ENCODE peak calls at places on chromosome 9, in six cellular contexts. One of them, this sample, is unnamed.

GRCh38 chr9:32426278-32426939 is 42.0 kb downstream of the ACO1 start:
- DNase-seq in CD8-positive, alpha-beta T cell: no peak
- DNase-seq in dorsolateral prefrontal cortex: peak; percentile 59
- DNase-seq in GM12878: no peak
- DNase-seq in astrocyte: peak; percentile 93
- DNase-seq in lung: no peak
- DNase-seq in this sample: peak; percentile 81

GRCh38 chr9:15735083-15735974 is 182.5 kb downstream of the CCDC171 start:
- DNase-seq in CD8-positive, alpha-beta T cell: no peak
- DNase-seq in dorsolateral prefrontal cortex: no peak
- DNase-seq in GM12878: no peak
- DNase-seq in astrocyte: peak; percentile 88
- DNase-seq in lung: peak; percentile 46
- DNase-seq in this sample: peak; percentile 94

GRCh38 chr9:22084336-22085035 is 75.4 kb upstream of the CDKN2B start:
- DNase-seq in CD8-positive, alpha-beta T cell: no peak
- DNase-seq in dorsolateral prefrontal cortex: no peak
- DNase-seq in GM12878: no peak
- DNase-seq in astrocyte: peak; percentile 99
- DNase-seq in lung: no peak
- DNase-seq in this sample: peak; percentile 99

GRCh38 chr9:71814226-71814625 is 45.9 kb upstream of the CEMIP2 start:
- DNase-seq in CD8-positive, alpha-beta T cell: no peak
- DNase-seq in dorsolateral prefrontal cortex: no peak
- DNase-seq in GM12878: no peak
- DNase-seq in astrocyte: no peak
- DNase-seq in lung: no peak
- DNase-seq in this sample: peak; percentile 28

GRCh38 chr9:106731910-106732309 is 131.1 kb upstream of the ZNF462 start:
- DNase-seq in CD8-positive, alpha-beta T cell: no peak
- DNase-seq in dorsolateral prefrontal cortex: no peak
- DNase-seq in GM12878: no peak
- DNase-seq in astrocyte: no peak
- DNase-seq in lung: no peak
- DNase-seq in this sample: no peak

GRCh38 chr9:75087824-75088645 is at the start of the genes NMRK1 and OSTF1:
- DNase-seq in CD8-positive, alpha-beta T cell: peak; percentile 96
- DNase-seq in dorsolateral prefrontal cortex: peak; percentile 91
- DNase-seq in GM12878: peak; percentile 64
- DNase-seq in astrocyte: peak; percentile 94
- DNase-seq in lung: peak; percentile 94
- DNase-seq in this sample: peak; percentile 87

GRCh38 chr9:128056086-128056485 is 11.0 kb downstream of the NAIF1 start:
- DNase-seq in CD8-positive, alpha-beta T cell: no peak
- DNase-seq in dorsolateral prefrontal cortex: peak; percentile 45
- DNase-seq in GM12878: no peak
- DNase-seq in astrocyte: no peak
- DNase-seq in lung: no peak
- DNase-seq in this sample: no peak

GRCh38 chr9:70159630-70160029 is 99.1 kb upstream of the SMC5 start:
- DNase-seq in CD8-positive, alpha-beta T cell: no peak
- DNase-seq in dorsolateral prefrontal cortex: no peak
- DNase-seq in GM12878: no peak
- DNase-seq in astrocyte: peak; percentile 38
- DNase-seq in lung: no peak
- DNase-seq in this sample: no peak

GRCh38 chr9:113646946-113647914 is 183.7 kb downstream of the RGS3 start:
- DNase-seq in CD8-positive, alpha-beta T cell: no peak
- DNase-seq in dorsolateral prefrontal cortex: no peak
- DNase-seq in GM12878: no peak
- DNase-seq in astrocyte: no peak
- DNase-seq in lung: no peak
- DNase-seq in this sample: no peak

GRCh38 chr9:71791875-71792274 is 23.6 kb upstream of the CEMIP2 start:
- DNase-seq in CD8-positive, alpha-beta T cell: no peak
- DNase-seq in dorsolateral prefrontal cortex: no peak
- DNase-seq in GM12878: no peak
- DNase-seq in astrocyte: peak; percentile 49
- DNase-seq in lung: no peak
- DNase-seq in this sample: no peak

GRCh38 chr9:81814794-81815464 is 113.3 kb upstream of the SPATA31D4 start:
- DNase-seq in CD8-positive, alpha-beta T cell: no peak
- DNase-seq in dorsolateral prefrontal cortex: no peak
- DNase-seq in GM12878: peak; percentile 27
- DNase-seq in astrocyte: peak; percentile 30
- DNase-seq in lung: no peak
- DNase-seq in this sample: no peak

GRCh38 chr9:124411514-124412227 is 3.6 kb downstream of the PSMB7 start:
- DNase-seq in CD8-positive, alpha-beta T cell: no peak
- DNase-seq in dorsolateral prefrontal cortex: no peak
- DNase-seq in GM12878: no peak
- DNase-seq in astrocyte: peak; percentile 70
- DNase-seq in lung: no peak
- DNase-seq in this sample: peak; percentile 86

GRCh38 chr9:1273859-1274258 is 223.7 kb downstream of the DMRT2 start:
- DNase-seq in CD8-positive, alpha-beta T cell: no peak
- DNase-seq in dorsolateral prefrontal cortex: no peak
- DNase-seq in GM12878: no peak
- DNase-seq in astrocyte: no peak
- DNase-seq in lung: no peak
- DNase-seq in this sample: peak; percentile 46

GRCh38 chr9:125513634-125514413 is 193.2 kb downstream of the MAPKAP1 start:
- DNase-seq in CD8-positive, alpha-beta T cell: no peak
- DNase-seq in dorsolateral prefrontal cortex: no peak
- DNase-seq in GM12878: peak; percentile 59
- DNase-seq in astrocyte: peak; percentile 88
- DNase-seq in lung: peak; percentile 45
- DNase-seq in this sample: peak; percentile 83

GRCh38 chr9:120532475-120532874 is 47.5 kb downstream of the CDK5RAP2 start:
- DNase-seq in CD8-positive, alpha-beta T cell: no peak
- DNase-seq in dorsolateral prefrontal cortex: no peak
- DNase-seq in GM12878: no peak
- DNase-seq in astrocyte: peak; percentile 38
- DNase-seq in lung: peak; percentile 62
- DNase-seq in this sample: peak; percentile 80

GRCh38 chr9:133516256-133516960 is 8.4 kb downstream of the MYMK start:
- DNase-seq in CD8-positive, alpha-beta T cell: no peak
- DNase-seq in dorsolateral prefrontal cortex: no peak
- DNase-seq in GM12878: no peak
- DNase-seq in astrocyte: no peak
- DNase-seq in lung: no peak
- DNase-seq in this sample: no peak

GRCh38 chr9:126832440-126832839 is 27.6 kb downstream of the ZBTB43 start:
- DNase-seq in CD8-positive, alpha-beta T cell: no peak
- DNase-seq in dorsolateral prefrontal cortex: no peak
- DNase-seq in GM12878: no peak
- DNase-seq in astrocyte: no peak
- DNase-seq in lung: no peak
- DNase-seq in this sample: no peak

GRCh38 chr9:34578241-34579096 is 11.1 kb downstream of the CNTFR start:
- DNase-seq in CD8-positive, alpha-beta T cell: no peak
- DNase-seq in dorsolateral prefrontal cortex: no peak
- DNase-seq in GM12878: no peak
- DNase-seq in astrocyte: peak; percentile 55
- DNase-seq in lung: no peak
- DNase-seq in this sample: peak; percentile 41

GRCh38 chr9:107755267-107755666 is 265.7 kb upstream of the KLF4 start:
- DNase-seq in CD8-positive, alpha-beta T cell: no peak
- DNase-seq in dorsolateral prefrontal cortex: no peak
- DNase-seq in GM12878: no peak
- DNase-seq in astrocyte: peak; percentile 71
- DNase-seq in lung: no peak
- DNase-seq in this sample: peak; percentile 71

GRCh38 chr9:75855509-75855908 is 35.0 kb upstream of the PCSK5 start:
- DNase-seq in CD8-positive, alpha-beta T cell: no peak
- DNase-seq in dorsolateral prefrontal cortex: no peak
- DNase-seq in GM12878: no peak
- DNase-seq in astrocyte: no peak
- DNase-seq in lung: no peak
- DNase-seq in this sample: peak; percentile 46

GRCh38 chr9:1047605-1048235 is 2.4 kb upstream of the DMRT2 start:
- DNase-seq in CD8-positive, alpha-beta T cell: no peak
- DNase-seq in dorsolateral prefrontal cortex: no peak
- DNase-seq in GM12878: no peak
- DNase-seq in astrocyte: no peak
- DNase-seq in lung: no peak
- DNase-seq in this sample: no peak

GRCh38 chr9:91532325-91532724 is 108.7 kb upstream of the NFIL3 start:
- DNase-seq in CD8-positive, alpha-beta T cell: no peak
- DNase-seq in dorsolateral prefrontal cortex: no peak
- DNase-seq in GM12878: no peak
- DNase-seq in astrocyte: peak; percentile 16
- DNase-seq in lung: no peak
- DNase-seq in this sample: peak; percentile 87

GRCh38 chr9:6552738-6553121 is 92.8 kb downstream of the GLDC start:
- DNase-seq in CD8-positive, alpha-beta T cell: no peak
- DNase-seq in dorsolateral prefrontal cortex: no peak
- DNase-seq in GM12878: no peak
- DNase-seq in astrocyte: peak; percentile 55
- DNase-seq in lung: no peak
- DNase-seq in this sample: peak; percentile 64

GRCh38 chr9:83714316-83714715 is 6.6 kb upstream of the UBQLN1 start:
- DNase-seq in CD8-positive, alpha-beta T cell: no peak
- DNase-seq in dorsolateral prefrontal cortex: no peak
- DNase-seq in GM12878: no peak
- DNase-seq in astrocyte: no peak
- DNase-seq in lung: no peak
- DNase-seq in this sample: no peak

GRCh38 chr9:21854119-21854518 is 51.7 kb downstream of the MTAP start:
- DNase-seq in CD8-positive, alpha-beta T cell: no peak
- DNase-seq in dorsolateral prefrontal cortex: no peak
- DNase-seq in GM12878: no peak
- DNase-seq in astrocyte: no peak
- DNase-seq in lung: no peak
- DNase-seq in this sample: no peak

GRCh38 chr9:12723409-12724028 is 30.3 kb downstream of the TYRP1 start:
- DNase-seq in CD8-positive, alpha-beta T cell: no peak
- DNase-seq in dorsolateral prefrontal cortex: no peak
- DNase-seq in GM12878: no peak
- DNase-seq in astrocyte: no peak
- DNase-seq in lung: no peak
- DNase-seq in this sample: peak; percentile 61

GRCh38 chr9:137745541-137745991 is 126.8 kb downstream of the EHMT1 start:
- DNase-seq in CD8-positive, alpha-beta T cell: no peak
- DNase-seq in dorsolateral prefrontal cortex: no peak
- DNase-seq in GM12878: peak; percentile 77
- DNase-seq in astrocyte: peak; percentile 36
- DNase-seq in lung: no peak
- DNase-seq in this sample: peak; percentile 39

GRCh38 chr9:69834056-69834455 is 13.4 kb downstream of the CFAP95 start:
- DNase-seq in CD8-positive, alpha-beta T cell: no peak
- DNase-seq in dorsolateral prefrontal cortex: no peak
- DNase-seq in GM12878: no peak
- DNase-seq in astrocyte: no peak
- DNase-seq in lung: no peak
- DNase-seq in this sample: no peak

GRCh38 chr9:95499101-95499676 is 17.6 kb downstream of the PTCH1 start:
- DNase-seq in CD8-positive, alpha-beta T cell: no peak
- DNase-seq in dorsolateral prefrontal cortex: no peak
- DNase-seq in GM12878: no peak
- DNase-seq in astrocyte: peak; percentile 36
- DNase-seq in lung: no peak
- DNase-seq in this sample: no peak
- H3K27me3 ChIP-seq in CD8-positive, alpha-beta T cell: no peaks in the 10 kb centered on the region
- H3K27me3 ChIP-seq in dorsolateral prefrontal cortex: no peaks in the 10 kb centered on the region
- H3K27me3 ChIP-seq in GM12878: no peaks in the 10 kb centered on the region
- H3K27me3 ChIP-seq in astrocyte: peaks cover 10% of the 10 kb centered on the region
- H3K27me3 ChIP-seq in lung: no peaks in the 10 kb centered on the region
- H3K27me3 ChIP-seq in this sample: no peaks in the 10 kb centered on the region

GRCh38 chr9:135701067-135701967 is 668 bp upstream of the KCNT1 start:
- DNase-seq in CD8-positive, alpha-beta T cell: no peak
- DNase-seq in dorsolateral prefrontal cortex: no peak
- DNase-seq in GM12878: no peak
- DNase-seq in astrocyte: no peak
- DNase-seq in lung: no peak
- DNase-seq in this sample: no peak
- H3K27me3 ChIP-seq in CD8-positive, alpha-beta T cell: peaks cover 2% of the 10 kb centered on the region
- H3K27me3 ChIP-seq in dorsolateral prefrontal cortex: no peaks in the 10 kb centered on the region
- H3K27me3 ChIP-seq in GM12878: no peaks in the 10 kb centered on the region
- H3K27me3 ChIP-seq in astrocyte: peaks cover 2% of the 10 kb centered on the region
- H3K27me3 ChIP-seq in lung: peaks cover 18% of the 10 kb centered on the region
- H3K27me3 ChIP-seq in this sample: peaks cover 1% of the 10 kb centered on the region

GRCh38 chr9:129174724-129175514 is 3.1 kb downstream of the IER5L start:
- DNase-seq in CD8-positive, alpha-beta T cell: peak; percentile 61
- DNase-seq in dorsolateral prefrontal cortex: peak; percentile 69
- DNase-seq in GM12878: no peak
- DNase-seq in astrocyte: peak; percentile 87
- DNase-seq in lung: peak; percentile 81
- DNase-seq in this sample: peak; percentile 49

GRCh38 chr9:129173296-129174101 is 4.6 kb downstream of the IER5L start:
- DNase-seq in CD8-positive, alpha-beta T cell: no peak
- DNase-seq in dorsolateral prefrontal cortex: no peak
- DNase-seq in GM12878: no peak
- DNase-seq in astrocyte: no peak
- DNase-seq in lung: no peak
- DNase-seq in this sample: no peak

GRCh38 chr9:129172816-129173215 is 5.2 kb downstream of the IER5L start:
- DNase-seq in CD8-positive, alpha-beta T cell: no peak
- DNase-seq in dorsolateral prefrontal cortex: no peak
- DNase-seq in GM12878: no peak
- DNase-seq in astrocyte: no peak
- DNase-seq in lung: no peak
- DNase-seq in this sample: no peak

GRCh38 chr9:129175515-129175824 is 2.6 kb downstream of the IER5L start:
- DNase-seq in CD8-positive, alpha-beta T cell: no peak
- DNase-seq in dorsolateral prefrontal cortex: no peak
- DNase-seq in GM12878: no peak
- DNase-seq in astrocyte: no peak
- DNase-seq in lung: no peak
- DNase-seq in this sample: no peak

DNA sequence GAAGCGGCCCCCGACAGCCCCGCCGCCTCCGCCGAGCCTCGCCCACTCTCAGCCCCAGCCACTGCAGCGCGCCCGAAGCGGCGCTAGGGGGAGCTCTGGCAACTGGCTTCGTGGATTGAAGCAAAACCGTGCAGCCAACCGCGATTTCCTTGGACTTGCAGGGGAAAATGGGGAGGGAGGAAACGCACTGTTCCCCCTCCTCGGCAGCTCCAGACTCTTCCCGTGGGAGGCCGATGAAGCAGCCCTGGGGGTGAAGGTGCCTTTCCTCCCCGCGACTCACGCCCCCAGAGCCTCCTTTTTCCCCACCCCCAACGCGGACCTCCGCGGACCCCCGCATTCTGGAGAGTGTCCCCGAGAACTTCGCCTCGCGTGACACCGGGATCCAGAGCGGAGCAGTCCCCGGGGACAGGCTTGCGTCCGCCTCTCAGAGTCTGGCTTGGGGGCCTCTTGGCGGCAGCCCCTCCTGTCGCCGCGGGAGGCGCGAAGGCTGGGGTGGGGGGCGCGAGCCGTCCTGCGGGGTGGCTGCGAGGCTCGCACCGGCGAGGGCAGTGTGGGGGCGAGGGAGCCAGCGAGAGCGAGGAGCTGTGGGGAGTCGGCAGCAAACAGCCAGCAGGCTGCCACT is 3.8 kb downstream of the IER5L start:
- DNase-seq in CD8-positive, alpha-beta T cell: peak; percentile 90
- DNase-seq in dorsolateral prefrontal cortex: peak; percentile 91
- DNase-seq in GM12878: no peak
- DNase-seq in astrocyte: peak; percentile 84
- DNase-seq in lung: peak; percentile 90
- DNase-seq in this sample: peak; percentile 80
- H3K27me3 ChIP-seq in CD8-positive, alpha-beta T cell: no peaks in the 10 kb centered on the region
- H3K27me3 ChIP-seq in dorsolateral prefrontal cortex: no peaks in the 10 kb centered on the region
- H3K27me3 ChIP-seq in GM12878: peaks cover 3% of the 10 kb centered on the region
- H3K27me3 ChIP-seq in astrocyte: no peaks in the 10 kb centered on the region
- H3K27me3 ChIP-seq in lung: no peaks in the 10 kb centered on the region
- H3K27me3 ChIP-seq in this sample: no peaks in the 10 kb centered on the region

GRCh38 chr9:136104488-136104800 is 9.4 kb upstream of the NACC2 start:
- DNase-seq in CD8-positive, alpha-beta T cell: no peak
- DNase-seq in dorsolateral prefrontal cortex: no peak
- DNase-seq in GM12878: no peak
- DNase-seq in astrocyte: no peak
- DNase-seq in lung: no peak
- DNase-seq in this sample: no peak
- H3K27me3 ChIP-seq in CD8-positive, alpha-beta T cell: no peaks in the 10 kb centered on the region
- H3K27me3 ChIP-seq in dorsolateral prefrontal cortex: no peaks in the 10 kb centered on the region
- H3K27me3 ChIP-seq in GM12878: no peaks in the 10 kb centered on the region
- H3K27me3 ChIP-seq in astrocyte: no peaks in the 10 kb centered on the region
- H3K27me3 ChIP-seq in lung: no peaks in the 10 kb centered on the region
- H3K27me3 ChIP-seq in this sample: no peaks in the 10 kb centered on the region

This sample was measured in bronchial epithelial cell.